ENCODE peak calls at places on chromosomes 11 and 22, in seven cellular contexts. G is mammary epithelial cell; N is tibial nerve; S is prostate gland; T is A549; V is HFF-Myc; X is CD8-positive, alpha-beta T cell. A is an unnamed sample.

GRCh38 chr22:22995166-22995565 is 75.2 kb upstream of the GNAZ start:
- DNase-seq in S (no peak), X (no peak), N (no peak), T (no peak), V (no peak), G (no peak), A (no peak)

GRCh38 chr11:74766905-74767304 is 18.3 kb downstream of the RNF169 start:
- DNase-seq in V (no peak), S (no peak), X (no peak), T (no peak), G (no peak), N (no peak), A (no peak)

GRCh38 chr11:44258190-44258489 is 51.8 kb downstream of the ALX4 start:
- DNase-seq in T (no peak), N (no peak), S (no peak), X (no peak), V (no peak), G (no peak), A (peak)

GRCh38 chr22:27195104-27195503 is 537.7 kb downstream of the MIAT start:
- DNase-seq in X (no peak), S (no peak), N (no peak), V (no peak), G (no peak), T (no peak), A (no peak)

GRCh38 chr11:128911239-128911638 is 20.1 kb downstream of the KCNJ5 start:
- DNase-seq in T (no peak), V (no peak), S (no peak), N (no peak), G (no peak), X (no peak), A (no peak)

GRCh38 chr11:96246718-96247540 is 96.1 kb downstream of the MAML2 start:
- DNase-seq in V (no peak), G (peak), X (no peak), S (no peak), N (no peak), T (no peak), A (peak)

GRCh38 chr11:45161252-45162063 is 15.0 kb downstream of the PRDM11 start:
- DNase-seq in T (no peak), V (no peak), N (no peak), X (no peak), S (no peak), G (no peak), A (no peak)

GRCh38 chr11:66288138-66288865 is 641 bp downstream of the YIF1A start:
- DNase-seq in N (no peak), T (no peak), S (no peak), X (no peak), V (no peak), G (peak), A (no peak)

GRCh38 chr11:9565822-9566560 is 7.5 kb upstream of the WEE1 start:
- DNase-seq in S (peak), N (peak), V (peak), T (peak), X (peak), G (peak), A (peak)

GRCh38 chr11:65651589-65652510 is 10.9 kb downstream of the RELA start:
- DNase-seq in N (no peak), S (peak), T (no peak), X (no peak), G (peak), V (no peak), A (no peak)

GRCh38 chr11:94020777-94021615 is at the start of gene HEPHL1:
- DNase-seq in X (no peak), G (peak), T (no peak), S (no peak), V (peak), N (no peak), A (peak)

GRCh38 chr11:65503606-65503922 is 4.7 kb downstream of the MALAT1 start:
- DNase-seq in T (no peak), X (no peak), G (no peak), V (peak), S (no peak), N (no peak), A (peak)

GRCh38 chr11:6410695-6411430 is 8.0 kb downstream of the APBB1 start:
- DNase-seq in X (no peak), G (no peak), V (no peak), N (no peak), S (no peak), T (no peak), A (no peak)

GRCh38 chr22:44299124-44299523 is 13.6 kb downstream of the SHISAL1 start:
- DNase-seq in S (no peak), G (no peak), T (no peak), X (no peak), V (no peak), N (no peak), A (no peak)

GRCh38 chr11:128503231-128503991 is 83.9 kb downstream of the ETS1 start:
- DNase-seq in N (no peak), T (no peak), X (no peak), G (peak), V (peak), S (no peak), A (peak)

GRCh38 chr11:81687057-81687456 is 1046.6 kb downstream of the FAM181B start:
- DNase-seq in S (no peak), V (no peak), T (no peak), G (no peak), X (no peak), N (no peak), A (no peak)

DNA sequence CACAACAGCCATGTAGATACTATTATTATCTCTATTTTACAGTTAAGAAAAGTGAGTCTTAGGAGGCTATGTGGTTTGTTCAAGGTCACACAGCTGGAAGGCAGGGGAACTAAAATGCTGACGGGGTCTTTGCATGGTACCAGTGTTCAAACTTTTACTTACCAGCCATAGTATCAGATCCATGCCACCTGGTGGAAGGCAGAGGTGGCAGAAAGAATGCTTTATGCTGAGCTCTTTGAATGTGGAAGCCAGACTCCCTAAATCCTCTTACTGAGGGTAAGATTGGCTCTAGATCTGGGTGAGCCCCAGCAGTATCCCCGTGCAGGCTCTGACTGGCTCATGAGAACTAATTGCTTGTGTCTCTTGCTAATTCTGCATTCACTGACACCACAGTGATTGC is 54.3 kb upstream of the NAV2 start:
- DNase-seq in N (no peak), S (no peak), V (no peak), G (no peak), X (no peak), T (no peak), A (no peak)
- TF ChIP-seq CTCF in N (no peak), S (no peak), V (peak), G (peak), X (no peak), T (no peak), A (peak)

GRCh38 chr11:36354221-36355003 is 58.3 kb downstream of the PRR5L start:
- DNase-seq in G (peak), X (no peak), N (no peak), T (no peak), S (no peak), V (no peak), A (peak)
- TF ChIP-seq CTCF in G (no peak), X (no peak), N (no peak), T (no peak), S (no peak), V (no peak), A (no peak)

GRCh38 chr11:126891556-126892217 is 108.9 kb downstream of the KIRREL3 start:
- DNase-seq in T (no peak), S (no peak), V (no peak), N (no peak), X (no peak), G (no peak), A (peak)

GRCh38 chr11:126892781-126893180 is 107.8 kb downstream of the KIRREL3 start:
- DNase-seq in G (no peak), V (no peak), X (no peak), N (no peak), T (no peak), S (no peak), A (no peak)

GRCh38 chr11:126888126-126888712 is 112.4 kb downstream of the KIRREL3 start:
- DNase-seq in N (no peak), V (no peak), X (no peak), T (no peak), S (no peak), G (no peak), A (no peak)

GRCh38 chr11:126893796-126894195 is 106.8 kb downstream of the KIRREL3 start:
- DNase-seq in G (no peak), T (no peak), X (no peak), N (no peak), S (no peak), V (no peak), A (no peak)

DNA sequence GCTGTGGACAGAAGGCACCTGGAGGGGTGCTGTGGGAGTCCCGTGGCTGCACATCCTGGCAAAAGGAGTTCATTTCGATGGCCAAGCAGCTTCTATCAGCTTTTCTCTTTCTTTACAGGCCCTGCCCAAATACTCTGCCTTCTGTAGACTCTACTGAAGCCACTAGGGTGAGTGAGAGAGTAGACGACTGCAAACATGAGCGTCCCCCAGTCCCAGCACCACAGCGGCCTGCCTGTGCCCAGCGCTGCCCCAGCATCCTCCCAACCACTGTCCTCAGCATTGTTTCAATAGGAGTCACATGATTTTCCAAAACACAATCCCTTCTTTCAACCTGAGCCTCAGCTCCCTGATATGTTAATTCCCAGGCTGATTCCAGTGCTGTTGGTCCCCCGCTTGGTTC is 110.0 kb downstream of the KIRREL3 start:
- DNase-seq in S (no peak), T (no peak), G (no peak), X (no peak), V (no peak), N (no peak), A (no peak)
- TF ChIP-seq CTCF in S (no peak), T (no peak), G (no peak), X (no peak), V (no peak), N (no peak), A (no peak)

GRCh38 chr11:76248210-76248609 is 41.9 kb upstream of the WNT11 start:
- DNase-seq in V (no peak), S (no peak), N (no peak), X (no peak), T (peak), G (no peak), A (no peak)
- TF ChIP-seq CTCF in V (peak), S (no peak), N (no peak), X (no peak), T (peak), G (peak), A (peak)

DNA sequence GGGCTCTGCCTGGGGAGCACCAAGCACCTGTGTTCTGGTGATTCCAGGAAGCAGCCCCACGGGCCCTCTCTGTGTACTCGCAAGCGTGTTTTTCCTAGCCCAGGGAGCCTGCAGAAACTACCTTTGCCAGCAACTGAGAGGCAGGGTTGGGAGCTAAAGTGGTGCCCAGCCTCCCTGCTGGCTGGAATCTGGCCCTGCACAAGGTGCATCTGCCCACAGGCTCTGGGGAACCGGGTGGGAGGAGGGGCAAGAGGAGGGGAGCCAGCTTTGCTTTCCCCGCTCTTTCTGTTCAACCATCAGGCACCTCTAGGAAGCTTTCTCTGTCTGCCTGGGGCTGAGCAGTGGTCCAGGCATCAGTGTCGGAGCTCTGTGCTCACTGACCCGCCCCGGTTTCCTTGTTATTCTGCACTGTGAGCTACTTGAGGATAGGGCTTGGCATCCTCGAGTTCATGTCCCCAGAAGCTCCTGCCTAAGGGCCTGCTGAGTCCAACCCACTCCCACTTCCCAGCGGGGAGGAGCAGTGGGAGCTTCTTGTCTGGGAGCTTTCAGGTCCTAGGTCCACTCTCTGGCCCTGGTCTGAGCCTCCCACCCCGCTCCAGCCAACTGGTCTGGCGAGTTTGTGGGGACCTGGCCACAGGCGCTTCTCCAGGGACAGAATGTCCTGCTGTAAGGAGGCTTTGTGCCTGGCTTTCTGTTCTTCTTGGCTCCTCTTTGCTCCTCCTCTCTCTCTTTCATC is 14.9 kb downstream of the DAGLA start:
- DNase-seq in X (no peak), T (no peak), G (peak), V (no peak), N (no peak), S (peak), A (no peak)
- TF ChIP-seq CTCF in X (no peak), T (no peak), G (peak), V (peak), N (no peak), S (no peak), A (peak)

GRCh38 chr11:11786234-11786633 is 55.5 kb upstream of the USP47 start:
- DNase-seq in X (no peak), G (peak), S (no peak), T (no peak), V (no peak), N (no peak), A (no peak)

GRCh38 chr11:11787305-11788066 is 54.3 kb upstream of the USP47 start:
- DNase-seq in G (peak), T (peak), V (peak), S (peak), X (peak), N (peak), A (peak)

GRCh38 chr11:11789735-11790369 is 51.9 kb upstream of the USP47 start:
- DNase-seq in X (no peak), V (no peak), T (peak), S (no peak), N (peak), G (no peak), A (peak)

GRCh38 chr11:11788067-11788710 is 53.6 kb upstream of the USP47 start:
- DNase-seq in S (no peak), T (no peak), X (no peak), G (no peak), N (no peak), V (no peak), A (no peak)

GRCh38 chr11:11786771-11787170 is 55.0 kb upstream of the USP47 start:
- DNase-seq in N (peak), X (no peak), V (no peak), S (no peak), G (no peak), T (no peak), A (peak)
- TF ChIP-seq CTCF in N (peak), X (no peak), V (peak), S (no peak), G (peak), T (peak), A (peak)

GRCh38 chr11:34844466-34845112 is 71.6 kb downstream of the APIP start:
- DNase-seq in G (no peak), X (no peak), T (no peak), N (no peak), S (no peak), V (no peak), A (no peak)

GRCh38 chr11:34846467-34846866 is 69.7 kb downstream of the APIP start:
- DNase-seq in S (no peak), V (no peak), X (no peak), T (no peak), N (no peak), G (no peak), A (no peak)

GRCh38 chr11:34839969-34840368 is 76.2 kb downstream of the APIP start:
- DNase-seq in T (no peak), X (no peak), V (no peak), N (no peak), S (no peak), G (no peak), A (no peak)

GRCh38 chr11:34837246-34837856 is 78.8 kb downstream of the APIP start:
- DNase-seq in V (no peak), N (no peak), G (no peak), T (no peak), X (no peak), S (no peak), A (no peak)

DNA sequence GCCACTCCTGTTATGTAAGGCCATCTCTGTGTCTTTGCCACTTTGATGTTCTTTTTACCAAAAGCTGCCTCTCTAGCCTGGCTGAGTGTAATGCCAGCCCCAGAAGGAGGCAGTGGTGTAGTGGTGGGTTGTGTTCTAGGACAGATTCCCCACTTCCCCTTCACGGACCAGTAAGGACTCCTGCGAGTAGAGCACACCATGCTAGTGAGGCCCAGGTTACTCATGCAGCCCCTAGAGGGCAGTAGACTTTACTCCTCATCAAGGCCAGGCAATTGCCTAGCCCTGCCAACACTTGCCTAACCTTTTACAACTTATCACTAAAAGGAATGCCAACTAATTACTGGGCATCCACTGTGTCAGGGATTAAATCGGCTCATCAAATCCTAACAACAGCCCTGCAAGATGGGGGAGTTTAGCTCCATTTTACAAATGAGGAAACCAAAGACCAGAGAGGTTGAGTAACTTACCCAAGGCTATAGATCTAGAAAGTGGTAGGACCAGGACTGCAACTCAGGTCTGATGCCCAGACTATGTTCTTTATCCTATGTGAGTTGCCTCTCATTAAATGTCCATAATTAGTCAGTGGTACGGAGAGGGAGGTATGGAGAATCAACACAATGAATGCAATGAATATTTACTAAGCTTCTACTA is 75.3 kb downstream of the APIP start:
- DNase-seq in V (peak), T (no peak), S (no peak), X (no peak), G (peak), N (no peak), A (no peak)
- TF ChIP-seq CTCF in V (peak), T (peak), S (peak), X (peak), G (peak), N (no peak), A (peak)

GRCh38 chr11:76225122-76225584 is 18.9 kb upstream of the WNT11 start:
- DNase-seq in S (no peak), T (no peak), N (no peak), G (no peak), X (no peak), V (no peak), A (no peak)
- TF ChIP-seq CTCF in S (no peak), T (no peak), N (no peak), G (no peak), X (no peak), V (no peak), A (no peak)

DNA sequence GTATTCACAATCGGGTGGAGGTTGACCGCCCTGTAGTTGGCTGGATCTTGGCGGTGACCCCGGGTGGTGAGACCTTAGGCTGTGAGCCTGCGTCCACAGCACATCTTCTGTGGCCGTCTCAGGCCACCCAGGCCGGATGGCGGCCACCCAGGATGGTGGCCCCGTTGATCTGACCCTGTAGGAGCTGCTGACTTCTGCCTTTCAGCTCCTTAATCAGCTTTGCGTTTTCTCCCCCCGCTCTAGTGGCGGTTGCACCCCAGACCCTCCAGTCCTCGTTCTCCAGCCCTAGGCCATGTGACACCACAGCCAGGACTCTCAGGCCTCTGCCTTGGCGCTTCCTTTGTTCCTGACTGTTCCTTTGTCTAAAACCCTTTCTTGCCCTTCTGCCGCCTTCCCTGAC is 244.0 kb downstream of the TBC1D22A start:
- DNase-seq in G (no peak), X (no peak), N (no peak), V (no peak), T (no peak), S (no peak), A (no peak)
- TF ChIP-seq CTCF in G (no peak), X (no peak), N (no peak), V (no peak), T (no peak), S (no peak), A (no peak)

DNA sequence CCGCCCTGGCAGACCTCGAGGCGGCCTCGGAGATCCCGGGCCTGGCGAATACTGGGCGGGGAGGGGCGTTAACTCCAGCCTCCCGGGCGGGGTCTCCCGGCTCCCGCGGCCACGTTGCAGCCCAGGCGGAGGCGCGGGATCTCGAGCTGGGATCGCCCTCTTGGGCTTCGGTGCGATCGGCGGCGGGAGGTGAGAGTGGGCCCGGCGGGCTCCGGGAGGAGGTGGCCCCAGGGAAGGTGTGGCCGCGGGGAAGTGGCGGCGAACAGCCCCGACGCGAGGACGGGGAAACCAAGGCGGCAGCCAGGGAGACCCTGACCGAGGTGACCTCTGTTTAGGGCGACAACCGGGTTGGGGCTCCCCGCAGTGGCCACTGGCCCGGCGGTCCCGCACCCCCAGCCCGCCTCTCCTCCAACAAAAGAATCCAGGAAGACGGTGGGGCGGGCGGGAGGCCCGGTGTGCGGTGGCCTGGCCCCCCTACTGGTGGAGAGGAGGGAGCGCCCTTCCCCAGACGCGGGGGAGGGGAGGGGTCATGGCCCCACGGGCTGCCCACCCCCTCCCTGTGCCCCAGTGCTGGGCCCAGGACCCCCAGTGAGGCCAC is at the start of gene PHETA2:
- DNase-seq in X (peak), S (no peak), N (peak), T (no peak), V (no peak), G (no peak), A (no peak)
- TF ChIP-seq CTCF in X (no peak), S (peak), N (peak), T (no peak), V (no peak), G (peak), A (peak)

A was measured in HFFc6.